ENCODE peak calls at places on chromosomes 3 and 15, in nine cellular contexts. R, O, W, C, N, X, K, Q and H are unnamed samples.
A peak's percentile ranks its signal among the peaks of the same experiment; 100 is the strongest.

GRCh38 chr3:161409069-161409468 is 37.8 kb upstream of the SPTSSB start:
- DNase-seq in R (no peak), O (no peak), W (peak; percentile 15), C (peak; percentile 94), N (peak; percentile 27), X (no peak), K (no peak), Q (peak; percentile 28), H (no peak)

GRCh38 chr3:53725308-53725995 is 120.8 kb downstream of the CHDH start:
- DNase-seq in R (no peak), O (no peak), W (no peak), C (no peak), N (no peak), X (no peak), K (no peak), Q (no peak), H (no peak)

GRCh38 chr3:141941093-141941492 is 64.7 kb downstream of the ATP1B3 start:
- DNase-seq in R (no peak), O (no peak), W (no peak), C (peak; percentile 25), N (no peak), X (no peak), K (no peak), Q (peak; percentile 50), H (no peak)

GRCh38 chr3:57856675-57857074 is 100.6 kb downstream of the SLMAP start:
- DNase-seq in R (no peak), O (no peak), W (no peak), C (peak; percentile 33), N (peak; percentile 18), X (no peak), K (no peak), Q (peak; percentile 7), H (no peak)

GRCh38 chr3:69033470-69033869 is 18.7 kb downstream of the TMF1 start:
- DNase-seq in R (no peak), O (no peak), W (no peak), C (peak; percentile 60), N (peak; percentile 53), X (no peak), K (no peak), Q (no peak), H (no peak)

GRCh38 chr15:34616613-34617012 is 33.2 kb upstream of the GOLGA8B start:
- DNase-seq in R (no peak), O (no peak), W (no peak), C (peak; percentile 68), N (peak; percentile 52), X (no peak), K (no peak), Q (no peak), H (no peak)

GRCh38 chr3:31980530-31981205 is 394 bp downstream of the OSBPL10 start:
- DNase-seq in R (no peak), O (peak; percentile 36), W (peak; percentile 62), C (peak; percentile 71), N (peak; percentile 66), X (no peak), K (peak; percentile 44), Q (peak; percentile 83), H (peak; percentile 85)

GRCh38 chr3:43627360-43627759 is 5.5 kb upstream of the ANO10 start:
- DNase-seq in R (no peak), O (no peak), W (no peak), C (no peak), N (no peak), X (no peak), K (no peak), Q (no peak), H (no peak)

GRCh38 chr3:51968175-51968681 is 974 bp upstream of the PCBP4 start:
- DNase-seq in R (no peak), O (no peak), W (no peak), C (no peak), N (peak; percentile 34), X (no peak), K (no peak), Q (peak; percentile 88), H (peak; percentile 83)

GRCh38 chr3:125110016-125110875 is 54.4 kb upstream of the HEG1 start:
- DNase-seq in R (no peak), O (no peak), W (no peak), C (peak; percentile 87), N (peak; percentile 99), X (no peak), K (no peak), Q (no peak), H (no peak)

GRCh38 chr15:56736881-56737707 is 3.8 kb upstream of the ZNF280D start:
- DNase-seq in R (no peak), O (no peak), W (no peak), C (no peak), N (no peak), X (no peak), K (no peak), Q (no peak), H (no peak)

GRCh38 chr3:99128740-99129505 is 227.4 kb upstream of the DCBLD2 start:
- DNase-seq in R (no peak), O (no peak), W (peak; percentile 57), C (peak; percentile 96), N (peak; percentile 99), X (no peak), K (no peak), Q (no peak), H (no peak)

GRCh38 chr15:22973286-22973685 is 6.9 kb downstream of the CYFIP1 start:
- DNase-seq in R (no peak), O (no peak), W (no peak), C (no peak), N (no peak), X (no peak), K (no peak), Q (no peak), H (no peak)

GRCh38 chr3:169387751-169388696 is 275.5 kb downstream of the MECOM start:
- DNase-seq in R (no peak), O (peak; percentile 55), W (peak; percentile 7), C (no peak), N (no peak), X (no peak), K (peak; percentile 29), Q (no peak), H (no peak)

GRCh38 chr3:87793322-87793877 is 265.4 kb downstream of the CGGBP1 start:
- DNase-seq in R (no peak), O (no peak), W (no peak), C (no peak), N (no peak), X (no peak), K (no peak), Q (no peak), H (no peak)

DNA sequence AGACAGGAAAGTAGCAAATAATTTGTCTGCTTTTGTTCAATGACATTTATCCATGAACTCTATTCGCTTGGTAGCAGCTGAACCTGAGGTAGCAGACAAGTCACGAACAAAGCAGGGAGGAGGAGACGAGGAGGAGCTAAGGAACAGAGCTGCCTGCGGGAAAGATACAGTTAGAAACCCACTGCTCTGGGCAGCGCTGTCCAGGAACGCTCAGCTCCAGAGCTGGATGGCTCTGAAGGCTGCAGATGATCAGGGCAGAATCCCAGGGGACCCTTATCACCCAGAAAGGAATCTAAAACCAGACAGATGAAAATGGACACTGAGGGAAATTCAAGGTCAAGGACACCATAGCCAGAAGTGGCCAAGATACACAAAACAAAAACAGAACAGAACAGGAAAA is 257.8 kb downstream of the CD47 start:
- DNase-seq in R (no peak), O (no peak), W (peak; percentile 16), C (no peak), N (no peak), X (no peak), K (no peak), Q (peak; percentile 16), H (peak; percentile 32)
- H3K27me3 ChIP-seq in R (no peaks in the 10 kb centered on the region), O (no peaks in the 10 kb centered on the region), W (no peaks in the 10 kb centered on the region), C (no peaks in the 10 kb centered on the region), N (no peaks in the 10 kb centered on the region), X (no peaks in the 10 kb centered on the region), K (no peaks in the 10 kb centered on the region), Q (no peaks in the 10 kb centered on the region), H (no peaks in the 10 kb centered on the region)

DNA sequence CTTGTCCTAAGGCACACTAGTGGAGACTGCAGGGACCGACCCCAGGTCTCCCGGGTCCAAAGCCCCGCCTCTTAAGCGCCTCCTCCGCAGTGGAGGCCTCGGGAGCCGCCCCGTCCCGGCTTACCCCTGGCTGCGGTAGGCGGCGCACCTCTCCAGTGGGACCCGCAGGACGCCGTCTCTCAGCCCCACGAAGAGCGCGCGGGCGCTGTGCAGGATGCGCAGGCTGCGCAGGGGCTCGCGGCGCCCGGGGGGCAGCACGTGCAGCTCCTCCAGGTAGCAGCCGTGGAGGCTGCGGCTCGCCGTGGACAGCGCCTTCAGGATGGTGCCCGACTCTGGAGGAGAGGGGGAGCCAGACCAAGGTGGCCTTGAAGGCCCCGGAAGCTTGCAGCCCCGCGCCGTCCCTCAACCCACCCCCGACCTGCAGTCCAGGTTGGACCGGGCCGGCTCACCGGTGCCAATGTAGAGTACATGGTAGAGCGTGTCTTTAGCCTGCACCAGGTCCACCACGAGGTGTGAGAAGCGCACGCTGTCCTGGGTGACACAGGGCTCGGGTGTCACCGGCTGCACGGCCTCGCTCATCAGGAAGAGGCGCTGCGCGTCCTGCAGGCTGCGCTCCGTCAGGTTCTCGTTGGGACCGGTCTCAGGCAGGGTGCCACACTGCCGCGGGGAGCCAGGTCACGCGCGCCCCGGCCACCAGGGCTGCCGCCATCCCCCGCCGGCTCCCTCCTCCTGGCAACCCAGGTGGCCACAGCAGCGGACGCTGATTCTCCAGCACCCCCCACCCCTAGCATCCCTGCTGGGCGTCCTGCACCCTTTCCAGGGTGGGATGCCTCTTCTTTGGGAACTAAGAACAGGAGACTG is 105.5 kb downstream of the SEMA5B start:
- DNase-seq in R (no peak), O (no peak), W (no peak), C (no peak), N (no peak), X (no peak), K (no peak), Q (no peak), H (peak; percentile 96)
- H3K4me3 ChIP-seq in R (peak overlapping the region; percentile 30), O (no peak overlapping the region), W (no peak overlapping the region), C (no peak overlapping the region), N (no peak overlapping the region), X (no peak overlapping the region), K (no peak overlapping the region), Q (no peak overlapping the region), H (peak overlapping the region; percentile 45)

DNA sequence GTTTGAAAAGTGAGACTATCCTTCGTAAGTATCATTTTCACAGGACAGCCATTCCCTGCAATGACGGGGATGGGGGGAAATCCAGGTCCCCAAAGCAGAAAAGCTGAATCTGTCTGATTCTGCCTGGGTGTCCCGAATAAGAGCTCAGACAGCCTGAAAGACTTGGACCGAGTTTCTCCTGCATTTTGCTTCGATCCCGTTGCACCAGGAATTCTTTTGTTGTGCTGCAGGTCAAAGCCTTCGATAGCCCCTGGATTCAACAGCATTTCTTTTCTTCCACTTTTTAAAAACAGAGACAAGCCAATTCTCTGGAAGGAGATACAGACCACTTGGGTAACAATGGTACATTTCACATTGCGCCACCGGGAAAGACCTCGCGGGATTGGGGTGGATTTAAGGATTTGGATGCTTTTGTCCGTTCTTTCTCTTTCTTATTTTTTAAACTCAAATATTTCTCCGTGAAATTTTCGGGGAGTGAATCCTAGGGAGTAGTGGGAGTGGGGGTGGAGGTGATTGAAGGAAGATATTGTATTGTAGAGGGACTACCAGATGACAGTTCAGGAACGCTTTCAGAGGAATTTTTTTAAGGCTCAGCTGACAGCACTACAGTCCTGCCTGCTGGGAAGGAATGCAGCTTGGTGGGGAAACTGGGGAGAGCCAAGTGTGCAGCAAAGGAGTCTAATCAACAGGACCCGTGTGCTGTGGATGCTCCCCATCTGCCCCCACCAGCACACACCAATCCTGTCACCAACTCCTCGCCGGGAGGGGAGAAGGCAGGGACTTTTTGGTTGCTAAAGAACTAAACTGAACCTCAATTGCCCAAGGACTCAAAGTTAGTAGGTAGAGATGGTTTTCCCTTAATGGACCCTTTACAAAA is 2.6 kb downstream of the SLITRK3 start:
- DNase-seq in R (no peak), O (no peak), W (no peak), C (no peak), N (no peak), X (no peak), K (no peak), Q (peak; percentile 8), H (peak; percentile 34)
- H3K27me3 ChIP-seq in R (peaks cover 25% of the 10 kb centered on the region), O (peaks cover 91% of the 10 kb centered on the region), W (peaks cover 56% of the 10 kb centered on the region), C (peaks cover 46% of the 10 kb centered on the region), N (peaks cover 30% of the 10 kb centered on the region), X (peaks cover 59% of the 10 kb centered on the region), K (peaks cover 60% of the 10 kb centered on the region), Q (peaks cover 50% of the 10 kb centered on the region), H (peaks cover 57% of the 10 kb centered on the region)

GRCh38 chr3:108124337-108125150 is 33.7 kb upstream of the CD47 start:
- DNase-seq in R (peak; percentile 57), O (no peak), W (no peak), C (no peak), N (no peak), X (peak; percentile 15), K (no peak), Q (no peak), H (no peak)
- H3K4me3 ChIP-seq in R (peak overlapping the region; percentile 44), O (no peak overlapping the region), W (no peak overlapping the region), C (no peak overlapping the region), N (no peak overlapping the region), X (no peak overlapping the region), K (no peak overlapping the region), Q (no peak overlapping the region), H (no peak overlapping the region)